ENCODE peak calls at places on chromosomes 13 and 19, in nine cellular contexts. L, M, X, Y, Q, D, V, I and U are unnamed samples.

GRCh38 chr19:3612901-3613741 is 6.4 kb upstream of the TBXA2R start:
- DNase-seq in V (no peak), Y (no peak), X (no peak), D (no peak), Q (no peak), I (no peak), M (no peak), L (no peak), U (no peak)

GRCh38 chr13:61778531-61778930 is 362.9 kb upstream of the PCDH20 start:
- DNase-seq in I (no peak), X (no peak), Y (no peak), V (no peak), L (no peak), D (no peak), Q (no peak), M (no peak), U (no peak)

GRCh38 chr19:7852851-7853759 is 21.1 kb downstream of the PRR36 start:
- DNase-seq in V (peak), D (peak), Q (peak), I (no peak), X (peak), Y (peak), M (no peak), L (peak), U (peak)

GRCh38 chr13:20441879-20442278 is 83.8 kb downstream of the CRYL1 start:
- DNase-seq in L (no peak), I (peak), V (no peak), M (peak), D (no peak), X (no peak), Q (no peak), Y (peak), U (no peak)

GRCh38 chr19:13748169-13748884 is 16.0 kb upstream of the MRI1 start:
- DNase-seq in Y (peak), M (peak), L (no peak), X (no peak), Q (no peak), I (peak), V (peak), D (no peak), U (peak)

GRCh38 chr13:76980075-76980718 is 11.7 kb upstream of the CLN5 start:
- DNase-seq in X (peak), L (peak), Q (peak), M (peak), D (peak), Y (peak), I (no peak), V (peak), U (peak)

GRCh38 chr13:47220453-47221150 is 323.7 kb upstream of the HTR2A start:
- DNase-seq in I (no peak), L (no peak), X (no peak), D (no peak), Q (no peak), V (no peak), M (no peak), Y (no peak), U (no peak)

GRCh38 chr13:34103854-34104253 is 285.9 kb downstream of the RFC3 start:
- DNase-seq in I (no peak), X (no peak), L (no peak), D (no peak), Q (no peak), Y (no peak), V (no peak), M (no peak), U (no peak)

GRCh38 chr13:106063591-106064308 is 471.7 kb downstream of the EFNB2 start:
- DNase-seq in I (peak), X (no peak), M (peak), D (no peak), Q (no peak), L (no peak), V (no peak), Y (peak), U (peak)

GRCh38 chr13:51933466-51934058 is 71.8 kb downstream of the CCDC70 start:
- DNase-seq in D (no peak), Y (no peak), Q (no peak), V (no peak), M (no peak), L (no peak), X (no peak), I (no peak), U (no peak)

GRCh38 chr13:51937320-51938290 is 73.6 kb downstream of the ATP7B start:
- DNase-seq in V (no peak), D (no peak), Y (no peak), Q (no peak), L (no peak), X (no peak), I (no peak), M (no peak), U (no peak)

GRCh38 chr13:51934461-51935087 is 72.8 kb downstream of the CCDC70 start:
- DNase-seq in X (no peak), D (no peak), I (no peak), V (no peak), M (no peak), Q (no peak), Y (no peak), L (no peak), U (no peak)

GRCh38 chr13:51938454-51938853 is 72.8 kb downstream of the ATP7B start:
- DNase-seq in L (no peak), V (no peak), Q (no peak), X (no peak), D (no peak), M (no peak), I (no peak), Y (no peak), U (no peak)

DNA sequence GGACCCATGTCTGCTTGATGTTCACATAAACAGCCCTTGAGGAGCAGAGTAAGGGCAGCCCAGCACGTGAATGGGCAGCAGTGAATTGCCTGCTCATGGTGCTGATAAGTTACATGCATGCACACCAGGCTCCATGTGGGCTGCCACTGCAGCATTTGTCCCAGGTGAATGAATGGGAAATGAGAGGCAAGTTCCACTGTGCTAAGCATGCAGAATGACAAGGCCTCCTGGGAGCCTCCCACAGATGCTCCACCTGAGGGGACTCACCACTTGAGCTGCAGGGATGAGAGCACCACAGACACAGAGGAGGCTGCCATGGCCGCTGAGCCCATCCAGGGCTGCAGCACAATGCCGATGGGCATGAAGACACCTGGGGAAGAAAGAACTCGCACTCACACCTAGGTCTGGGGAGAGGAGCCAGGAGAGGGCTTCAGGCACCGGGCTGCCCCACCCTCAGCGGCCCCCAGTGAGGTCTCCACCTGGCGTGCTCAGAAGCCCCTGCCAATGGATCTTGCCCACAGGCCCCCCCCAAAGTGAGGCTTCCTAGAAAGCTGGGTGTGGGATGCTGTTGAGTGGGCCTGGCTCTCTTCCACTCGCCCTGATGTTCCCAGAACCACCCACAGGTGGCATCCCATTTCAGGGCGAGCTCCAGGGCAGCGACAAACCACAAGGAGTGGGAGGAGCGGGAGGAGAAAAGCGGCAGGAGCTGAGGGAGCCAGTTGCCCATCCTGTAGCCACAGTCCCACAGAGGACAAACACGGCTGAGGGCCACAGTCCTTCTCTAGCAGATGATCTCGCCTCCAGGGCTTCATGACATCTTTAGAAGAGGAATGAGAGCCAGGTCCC is 73.8 kb downstream of the CCDC70 start:
- DNase-seq in L (no peak), D (no peak), X (no peak), Y (peak), M (no peak), I (no peak), Q (no peak), V (no peak), U (peak)
- TF ChIP-seq CTCF in L (peak), D (no peak), X (no peak), Y (peak), M (no peak), I (peak), Q (no peak), V (no peak), U (peak)

DNA sequence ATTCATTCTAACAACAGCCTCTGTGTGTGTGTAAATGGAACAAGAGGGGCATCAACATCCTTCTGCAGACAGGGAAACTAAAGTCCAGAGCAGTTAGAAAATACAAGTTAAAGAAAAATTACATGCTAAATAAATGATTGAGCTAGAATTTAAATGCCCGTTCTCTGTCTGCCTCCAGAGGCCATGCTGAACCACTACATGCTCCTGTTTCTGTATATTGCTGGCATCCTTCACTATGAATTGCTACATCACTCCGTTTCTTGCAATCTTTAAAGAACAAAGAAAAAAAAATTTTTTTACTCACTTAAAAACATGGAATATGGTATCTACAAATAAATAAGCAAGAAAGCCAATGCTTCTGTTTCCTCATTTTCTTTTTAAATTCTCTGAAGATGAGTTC is 47.9 kb downstream of the DCT start:
- DNase-seq in X (no peak), Q (no peak), D (no peak), I (no peak), Y (no peak), L (no peak), M (no peak), V (no peak), U (no peak)
- TF ChIP-seq CTCF in X (no peak), Q (no peak), D (no peak), I (no peak), Y (peak), L (peak), M (no peak), V (no peak), U (no peak)

GRCh38 chr13:40993987-40994386 is 25.1 kb downstream of the ELF1 start:
- DNase-seq in Y (peak), X (no peak), M (no peak), D (no peak), I (no peak), Q (no peak), V (no peak), L (no peak), U (peak)
- TF ChIP-seq CTCF in Y (no peak), X (no peak), M (no peak), D (no peak), I (no peak), Q (no peak), V (no peak), L (peak), U (no peak)

DNA sequence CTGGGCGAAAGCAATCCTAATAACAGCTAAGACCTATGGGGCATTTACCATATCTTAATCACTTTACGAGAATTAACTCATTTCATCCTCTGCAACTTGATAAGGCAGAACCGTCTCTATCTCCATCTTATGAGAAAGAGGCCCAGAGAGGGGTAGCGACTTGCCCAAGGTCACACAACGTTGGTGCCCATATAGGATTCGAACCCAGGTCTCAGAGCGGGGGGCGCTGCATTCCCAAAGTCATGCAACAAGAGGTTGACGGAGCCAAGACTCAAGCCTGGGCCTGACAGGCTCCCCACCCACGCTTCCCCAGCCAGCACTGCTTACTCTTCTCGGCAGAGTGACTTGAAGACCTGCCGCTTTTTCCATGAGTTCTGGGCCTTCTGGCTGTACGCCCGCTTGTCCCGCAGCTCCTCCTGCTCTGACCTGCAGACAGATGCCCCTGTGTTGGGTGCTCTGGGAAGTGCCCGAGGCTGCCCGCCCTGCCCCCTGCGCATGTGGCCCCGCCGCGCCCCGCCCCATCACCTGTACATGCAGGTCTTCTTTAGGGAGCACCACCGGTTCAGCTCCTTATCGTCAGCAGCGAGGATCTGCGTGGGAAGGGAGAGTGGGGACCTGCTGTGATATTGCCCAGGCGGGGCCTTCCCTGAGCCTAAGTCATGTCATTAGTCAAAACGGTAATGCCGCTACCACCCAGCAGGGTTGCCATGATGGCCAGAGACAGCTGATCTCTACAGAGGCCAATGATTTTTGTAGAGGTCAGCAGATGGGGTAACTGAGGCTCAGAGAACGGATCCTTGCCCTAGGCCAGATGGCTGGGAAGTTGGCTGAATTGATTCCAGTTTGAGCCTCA is 10.8 kb downstream of the KRI1 start:
- DNase-seq in V (peak), D (no peak), Y (no peak), I (no peak), X (no peak), M (no peak), L (no peak), Q (no peak), U (no peak)
- TF ChIP-seq CTCF in V (no peak), D (peak), Y (no peak), I (no peak), X (no peak), M (no peak), L (peak), Q (no peak), U (no peak)

DNA sequence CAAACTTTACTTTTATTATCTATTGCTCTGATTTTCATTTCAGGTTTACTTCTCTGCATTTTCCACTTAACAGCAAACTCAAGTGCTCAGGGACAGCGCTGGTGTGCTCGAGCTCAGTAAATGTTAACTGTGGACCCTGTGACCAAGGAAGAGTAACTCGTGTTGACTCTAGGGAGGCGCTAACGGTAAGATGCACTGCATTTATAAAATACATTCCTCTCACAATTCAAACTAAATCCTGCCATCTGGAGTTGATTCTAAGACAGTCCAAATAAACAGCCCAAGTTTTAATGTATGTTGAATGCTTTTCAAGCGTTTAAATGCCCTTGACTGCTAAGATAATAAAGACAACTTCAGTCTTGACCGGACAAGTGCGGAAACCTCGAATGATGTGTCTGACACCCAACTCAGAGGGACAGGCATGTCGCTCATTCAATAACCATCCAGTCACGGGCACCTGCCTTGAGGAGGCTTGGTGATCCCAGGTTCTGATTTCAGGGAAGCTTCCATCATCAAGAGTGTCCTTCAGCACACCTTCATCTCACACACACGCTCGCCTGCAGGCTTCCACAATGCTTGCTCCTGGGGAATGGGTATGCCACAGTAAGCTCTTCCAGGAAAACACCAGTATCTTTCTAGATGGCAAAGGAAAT is 93.1 kb downstream of the STK24 start:
- DNase-seq in V (no peak), D (no peak), I (no peak), X (no peak), Q (no peak), Y (no peak), M (no peak), L (no peak), U (no peak)
- TF ChIP-seq CTCF in V (no peak), D (no peak), I (no peak), X (no peak), Q (no peak), Y (no peak), M (no peak), L (no peak), U (no peak)

GRCh38 chr19:1406818-1407661 is at the start of gene DAZAP1:
- DNase-seq in X (peak), M (peak), I (peak), V (peak), Q (peak), L (peak), D (peak), Y (peak), U (peak)
- TF ChIP-seq CTCF in X (peak), M (peak), I (peak), V (peak), Q (peak), L (peak), D (no peak), Y (peak), U (peak)

GRCh38 chr19:18321729-18322091 is 1.2 kb downstream of the LSM4 start:
- DNase-seq in Y (no peak), V (peak), D (no peak), M (no peak), Q (no peak), I (no peak), X (no peak), L (no peak), U (no peak)

GRCh38 chr19:18319591-18320135 is 3.2 kb downstream of the LSM4 start:
- DNase-seq in X (no peak), L (no peak), M (no peak), Q (no peak), D (no peak), Y (no peak), V (no peak), I (no peak), U (no peak)

GRCh38 chr19:18322759-18323460 is at the start of gene LSM4:
- DNase-seq in I (peak), V (peak), M (peak), X (peak), D (peak), Y (peak), L (peak), Q (peak), U (peak)

GRCh38 chr19:18320865-18321728 is 1.8 kb downstream of the LSM4 start:
- DNase-seq in D (no peak), L (no peak), Q (no peak), Y (no peak), V (no peak), X (no peak), M (no peak), I (no peak), U (no peak)

GRCh38 chr19:18322318-18322758 is 538 bp downstream of the LSM4 start:
- DNase-seq in Q (no peak), I (no peak), L (peak), M (peak), X (no peak), D (peak), Y (peak), V (peak), U (peak)
- TF ChIP-seq CTCF in Q (no peak), I (peak), L (no peak), M (peak), X (no peak), D (no peak), Y (peak), V (no peak), U (no peak)

DNA sequence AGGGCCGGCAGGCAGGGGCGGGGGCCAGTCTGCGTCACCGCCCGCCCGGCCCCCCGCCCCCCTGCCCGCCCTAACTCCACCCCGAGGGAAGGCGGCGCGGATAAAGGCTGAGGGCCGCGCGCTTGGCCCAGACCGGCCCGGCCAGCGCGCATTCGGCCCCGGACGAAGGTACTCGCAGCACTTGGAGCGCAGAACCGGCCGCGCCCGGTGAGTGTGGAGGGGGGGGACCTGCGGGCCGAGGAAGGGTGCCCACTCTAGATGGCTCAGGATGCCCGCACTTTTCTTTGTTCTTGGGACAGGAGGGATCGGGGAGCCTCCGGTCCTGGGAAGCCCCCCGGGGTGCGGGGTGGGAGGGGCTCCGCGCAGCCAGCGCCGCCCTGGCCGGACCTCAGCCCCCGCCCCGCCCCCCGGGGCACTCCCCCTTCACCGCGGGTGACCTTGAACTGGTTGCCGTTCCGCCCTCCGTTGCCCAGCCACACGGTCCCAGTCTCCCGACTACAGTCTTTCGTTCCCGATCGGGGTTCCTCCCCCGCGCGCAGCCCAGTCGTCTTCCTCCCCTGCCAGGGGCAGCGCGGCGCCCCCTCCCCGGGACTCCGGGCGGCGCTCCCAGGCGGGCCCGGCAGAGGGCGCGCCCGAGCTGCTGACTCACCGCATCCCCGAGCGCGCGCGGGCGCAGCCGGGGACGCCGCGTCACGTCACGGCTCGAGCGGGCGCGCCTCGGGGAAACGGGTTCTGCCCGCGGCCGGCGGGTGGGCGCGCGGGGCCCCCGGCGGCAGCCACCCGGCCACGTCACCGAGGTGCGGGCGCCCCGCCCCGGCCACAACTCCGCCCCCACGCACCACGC is at the start of gene MIDN:
- DNase-seq in Q (peak), Y (peak), D (peak), X (peak), I (no peak), V (peak), M (peak), L (peak), U (peak)
- TF ChIP-seq CTCF in Q (peak), Y (peak), D (peak), X (peak), I (peak), V (peak), M (peak), L (peak), U (peak)

DNA sequence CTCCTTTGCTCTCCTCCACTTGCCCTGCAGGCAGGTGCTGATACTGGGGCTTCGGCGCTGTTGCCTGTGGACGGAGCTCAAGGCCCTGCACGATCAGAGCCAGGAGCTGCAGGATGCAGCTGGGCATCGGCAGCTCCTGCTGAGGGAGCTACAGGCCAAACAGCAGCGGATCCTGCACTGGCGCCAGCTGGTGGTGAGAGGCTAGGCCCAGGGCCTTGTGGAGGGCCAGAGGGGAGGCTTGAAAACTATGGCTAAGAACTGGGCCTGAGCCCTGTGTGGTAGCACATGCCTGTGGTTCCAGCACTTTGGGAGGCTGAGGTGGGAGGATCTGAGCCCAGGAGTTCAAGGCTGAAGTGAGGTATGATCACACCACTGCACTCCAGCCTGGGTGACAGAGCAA is 6.3 kb downstream of the HAUS5 start:
- DNase-seq in D (no peak), L (no peak), Y (no peak), X (no peak), M (no peak), V (no peak), I (no peak), Q (no peak), U (no peak)
- TF ChIP-seq CTCF in D (no peak), L (no peak), Y (peak), X (no peak), M (no peak), V (no peak), I (no peak), Q (no peak), U (no peak)